ENCODE peak calls at places on chromosomes 6 and 20, in seven cellular contexts. K, A, B, V, S, L and P are unnamed samples. For H3K4me1, the result is how much of the 10 kb centered on the place peaks cover.

GRCh38 chr6:85404497-85405174 is 45.2 kb upstream of the NT5E start:
- DNase-seq in K (peak), A (no peak), B (no peak), V (no peak), S (no peak), L (no peak), P (no peak)

GRCh38 chr6:158808442-158808833 is 10.7 kb downstream of the EZR start:
- DNase-seq in K (no peak), A (no peak), B (no peak), V (no peak), S (no peak), L (no peak), P (no peak)

GRCh38 chr20:35320396-35321126 is 28.3 kb upstream of the FAM83C start:
- DNase-seq in K (no peak), A (no peak), B (no peak), V (no peak), S (no peak), L (no peak), P (no peak)

GRCh38 chr6:80725156-80725930 is 618.9 kb downstream of the BCKDHB start:
- DNase-seq in K (no peak), A (no peak), B (no peak), V (no peak), S (no peak), L (no peak), P (no peak)

GRCh38 chr6:144500886-144501285 is 215.8 kb downstream of the UTRN start:
- DNase-seq in K (no peak), A (no peak), B (no peak), V (no peak), S (no peak), L (no peak), P (no peak)

GRCh38 chr20:11935212-11935611 is 17.5 kb downstream of the BTBD3 start:
- DNase-seq in K (no peak), A (no peak), B (no peak), V (no peak), S (no peak), L (no peak), P (no peak)

GRCh38 chr6:31305674-31306219 is 33.9 kb upstream of the HLA-C start:
- DNase-seq in K (no peak), A (no peak), B (no peak), V (no peak), S (no peak), L (no peak), P (no peak)

GRCh38 chr20:7347409-7347808 is 579.9 kb downstream of the BMP2 start:
- DNase-seq in K (no peak), A (no peak), B (no peak), V (no peak), S (no peak), L (no peak), P (no peak)

GRCh38 chr6:82067021-82067420 is 180.5 kb downstream of the IBTK start:
- DNase-seq in K (no peak), A (peak), B (no peak), V (no peak), S (no peak), L (no peak), P (no peak)

GRCh38 chr20:25054995-25055629 is 2.8 kb downstream of the ACSS1 start:
- DNase-seq in K (no peak), A (no peak), B (no peak), V (no peak), S (no peak), L (no peak), P (no peak)

GRCh38 chr20:37295001-37295400 is 5.5 kb downstream of the MANBAL start:
- DNase-seq in K (no peak), A (no peak), B (no peak), V (no peak), S (no peak), L (no peak), P (no peak)

GRCh38 chr6:83086751-83087150 is 19.3 kb downstream of the DOP1A start:
- DNase-seq in K (no peak), A (no peak), B (no peak), V (no peak), S (no peak), L (no peak), P (no peak)

GRCh38 chr6:161095916-161096315 is 104.3 kb downstream of the MAP3K4 start:
- DNase-seq in K (no peak), A (no peak), B (no peak), V (no peak), S (no peak), L (no peak), P (no peak)

GRCh38 chr6:81204741-81205140 is 547.7 kb downstream of the TENT5A start:
- DNase-seq in K (no peak), A (no peak), B (peak), V (no peak), S (no peak), L (no peak), P (no peak)

GRCh38 chr20:50038574-50038991 is 55.8 kb downstream of the SNAI1 start:
- DNase-seq in K (no peak), A (no peak), B (no peak), V (no peak), S (no peak), L (no peak), P (no peak)

GRCh38 chr20:61524956-61525666 is 273.1 kb downstream of the CDH4 start:
- DNase-seq in K (no peak), A (no peak), B (no peak), V (no peak), S (no peak), L (no peak), P (no peak)

GRCh38 chr6:1610497-1611321 is 994 bp downstream of the FOXC1 start:
- DNase-seq in K (no peak), A (no peak), B (no peak), V (no peak), S (no peak), L (no peak), P (no peak)

GRCh38 chr20:32190608-32191415 is 16.7 kb downstream of the PLAGL2 start:
- DNase-seq in K (no peak), A (no peak), B (no peak), V (no peak), S (no peak), L (no peak), P (no peak)

GRCh38 chr20:20297181-20297580 is 70.7 kb upstream of the INSM1 start:
- DNase-seq in K (no peak), A (no peak), B (no peak), V (no peak), S (no peak), L (no peak), P (no peak)

GRCh38 chr20:1934578-1935573 is 39.7 kb downstream of the SIRPA start:
- DNase-seq in K (peak), A (peak), B (no peak), V (no peak), S (peak), L (peak), P (no peak)

GRCh38 chr20:62326959-62327725 is 24.3 kb downstream of the ADRM1 start:
- DNase-seq in K (no peak), A (no peak), B (no peak), V (no peak), S (no peak), L (peak), P (no peak)

GRCh38 chr20:20210943-20211273 is 157.0 kb upstream of the INSM1 start:
- DNase-seq in K (no peak), A (no peak), B (no peak), V (no peak), S (no peak), L (no peak), P (no peak)

GRCh38 chr6:137868721-137869631 is 1.9 kb downstream of the TNFAIP3 start:
- DNase-seq in K (no peak), A (no peak), B (no peak), V (no peak), S (no peak), L (no peak), P (no peak)

GRCh38 chr6:142821860-142822259 is 123.1 kb downstream of the HIVEP2 start:
- DNase-seq in K (no peak), A (no peak), B (no peak), V (no peak), S (no peak), L (peak), P (no peak)

GRCh38 chr20:19758888-19759331 is 852 bp downstream of the RIN2 start:
- DNase-seq in K (peak), A (peak), B (peak), V (no peak), S (peak), L (peak), P (no peak)

GRCh38 chr6:139133272-139133671 is 1.6 kb upstream of the HECA start:
- DNase-seq in K (peak), A (peak), B (no peak), V (no peak), S (no peak), L (no peak), P (peak)
- H3K27ac ChIP-seq in K (peak), A (no peak), B (no peak), V (peak), S (peak), L (peak), P (peak)

GRCh38 chr6:27141013-27141412 is 106.5 kb upstream of the PRSS16 start:
- DNase-seq in K (no peak), A (no peak), B (no peak), V (no peak), S (no peak), L (no peak), P (no peak)

GRCh38 chr6:27138837-27139752 is 108.4 kb upstream of the PRSS16 start:
- DNase-seq in K (no peak), A (peak), B (peak), V (peak), S (peak), L (no peak), P (peak)

GRCh38 chr6:27139753-27140522 is 107.6 kb upstream of the PRSS16 start:
- DNase-seq in K (no peak), A (no peak), B (no peak), V (no peak), S (no peak), L (no peak), P (no peak)

GRCh38 chr6:27143474-27144026 is 104.0 kb upstream of the PRSS16 start:
- DNase-seq in K (no peak), A (no peak), B (no peak), V (no peak), S (no peak), L (no peak), P (no peak)

GRCh38 chr6:27141472-27142015 is 106.0 kb upstream of the PRSS16 start:
- DNase-seq in K (no peak), A (no peak), B (no peak), V (no peak), S (no peak), L (no peak), P (no peak)
- H3K4me1 ChIP-seq in K (under half), A (half or more), B (under half), V (under half), S (under half), L (under half), P (half or more)

GRCh38 chr6:16712250-16712930 is 48.9 kb downstream of the ATXN1 start:
- DNase-seq in K (no peak), A (no peak), B (no peak), V (no peak), S (no peak), L (no peak), P (no peak)
- H3K4me3 ChIP-seq in K (no peak), A (no peak), B (no peak), V (no peak), S (no peak), L (peak), P (no peak)

GRCh38 chr20:840503-840857 is 7.0 kb downstream of the FAM110A start:
- DNase-seq in K (no peak), A (no peak), B (no peak), V (no peak), S (no peak), L (no peak), P (no peak)

GRCh38 chr20:839626-840025 is 6.1 kb downstream of the FAM110A start:
- DNase-seq in K (no peak), A (no peak), B (no peak), V (no peak), S (no peak), L (no peak), P (no peak)

GRCh38 chr20:842547-842940 is 9.0 kb downstream of the FAM110A start:
- DNase-seq in K (no peak), A (no peak), B (no peak), V (no peak), S (no peak), L (no peak), P (no peak)

GRCh38 chr20:841568-842546 is 8.3 kb downstream of the FAM110A start:
- DNase-seq in K (peak), A (no peak), B (no peak), V (no peak), S (no peak), L (no peak), P (peak)

DNA sequence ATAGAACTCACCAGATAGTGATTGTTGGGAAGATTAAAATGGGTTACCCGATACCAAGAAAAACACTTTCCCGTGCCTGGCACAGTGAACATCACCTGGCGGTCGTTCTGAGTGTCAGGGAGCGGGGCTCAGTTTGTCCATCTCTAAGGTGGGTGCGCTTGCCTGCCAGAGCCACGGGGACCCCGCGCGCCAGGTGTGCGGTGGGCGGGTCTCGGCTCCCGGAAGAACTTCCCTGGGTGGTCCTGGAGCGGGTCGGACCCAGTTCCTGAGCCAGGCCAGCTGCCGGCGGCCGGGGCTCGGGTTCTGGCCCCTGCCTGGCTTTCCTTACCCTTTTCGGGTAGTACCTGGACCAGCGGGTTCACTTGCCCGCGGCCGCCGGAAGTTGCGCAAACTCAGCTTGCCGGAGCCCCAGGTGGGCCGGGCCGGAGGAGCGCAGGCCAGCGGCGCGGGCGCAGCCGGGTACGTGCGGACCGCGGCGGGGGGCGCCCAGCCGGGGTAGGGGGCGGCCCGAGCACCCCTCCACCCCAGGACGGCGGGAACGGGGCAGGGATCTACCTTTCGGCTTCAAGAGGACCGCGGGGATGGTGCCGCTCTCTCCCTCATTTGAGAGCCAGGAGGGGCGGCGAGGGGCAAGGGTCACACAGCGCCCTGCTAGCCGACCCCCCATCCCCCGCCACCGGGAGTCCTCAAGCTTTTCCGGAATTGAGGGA is 7.5 kb downstream of the FAM110A start:
- DNase-seq in K (peak), A (no peak), B (no peak), V (peak), S (no peak), L (no peak), P (peak)
- H3K27ac ChIP-seq in K (no peak), A (no peak), B (no peak), V (no peak), S (no peak), L (no peak), P (no peak)

GRCh38 chr6:52555531-52556228 is 21.2 kb downstream of the TRAM2 start:
- DNase-seq in K (no peak), A (no peak), B (no peak), V (no peak), S (no peak), L (no peak), P (no peak)
- H3K4me1 ChIP-seq in K (under half), A (half or more), B (under half), V (under half), S (half or more), L (under half), P (under half)

GRCh38 chr6:25652007-25652515 is at the start of gene SCGN:
- DNase-seq in K (peak), A (peak), B (peak), V (peak), S (peak), L (peak), P (no peak)
- H3K4me3 ChIP-seq in K (no peak), A (no peak), B (peak), V (no peak), S (peak), L (no peak), P (no peak)

GRCh38 chr6:26231006-26231587 is 133.9 kb upstream of the BTN3A2 start:
- DNase-seq in K (no peak), A (no peak), B (no peak), V (no peak), S (no peak), L (no peak), P (no peak)
- H3K27ac ChIP-seq in K (no peak), A (no peak), B (no peak), V (no peak), S (no peak), L (no peak), P (peak)

GRCh38 chr6:17962436-17963031 is 24.9 kb downstream of the KIF13A start:
- DNase-seq in K (peak), A (peak), B (no peak), V (no peak), S (peak), L (peak), P (no peak)
- H3K4me1 ChIP-seq in K (under half), A (half or more), B (under half), V (under half), S (half or more), L (half or more), P (under half)

DNA sequence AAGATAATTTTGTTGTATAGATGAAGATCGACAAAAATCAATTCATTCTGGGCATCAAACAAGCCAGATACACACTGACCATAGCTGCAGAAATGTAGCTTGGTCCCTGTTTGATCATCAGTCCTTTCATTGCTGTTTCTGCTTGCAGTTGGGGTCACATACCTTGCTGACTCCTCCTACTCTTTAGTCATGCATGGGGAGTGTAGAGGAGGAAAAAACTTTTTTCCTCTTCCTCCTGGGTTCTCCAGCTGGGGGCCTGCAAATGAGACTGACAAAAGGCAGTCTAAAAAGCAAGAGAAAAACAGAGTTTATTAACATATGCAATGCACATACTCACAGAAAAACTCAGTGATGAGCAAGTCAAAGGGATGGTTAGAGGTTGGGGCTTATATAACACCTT is 105.8 kb downstream of the QRSL1 start:
- DNase-seq in K (no peak), A (no peak), B (no peak), V (no peak), S (no peak), L (no peak), P (no peak)
- H3K4me3 ChIP-seq in K (no peak), A (no peak), B (no peak), V (no peak), S (no peak), L (no peak), P (no peak)